ENCODE peak calls at places on chromosomes 3 and 15, in eight cellular contexts. C is NCI-H1092 treated with DMSO at 0.1 percent for 48 hours; M is amniotic stem cell; J is endothelial cell; W is upper lobe of left lung; P is ovary; D is ACHN; I is activated effector memory CD4-positive, alpha-beta T cell treated with anti-CD3 and anti-CD28 coated beads, Interleukin-2, amount 50 U/mL, for 16 hours. Q is an unnamed sample.

GRCh38 chr3:1082024-1082633 is 10.7 kb upstream of the CNTN6 start:
- DNase-seq in D (peak), C (peak), I (no peak), W (peak), P (no peak), M (no peak), J (no peak), Q (peak)

GRCh38 chr3:153209596-153209995 is 47.6 kb downstream of the RAP2B start:
- DNase-seq in W (peak), J (peak), P (no peak), M (no peak), D (peak), C (no peak), I (no peak), Q (no peak)

GRCh38 chr3:188106454-188106853 is 47.5 kb upstream of the LPP start:
- DNase-seq in P (no peak), D (no peak), W (no peak), M (no peak), C (no peak), J (no peak), I (no peak), Q (no peak)

GRCh38 chr3:188133219-188133618 is 20.7 kb upstream of the LPP start:
- DNase-seq in P (no peak), W (no peak), M (no peak), C (no peak), I (no peak), J (no peak), D (peak), Q (no peak)

GRCh38 chr15:35925634-35926380 is 379.8 kb upstream of the DPH6 start:
- DNase-seq in I (no peak), D (peak), P (no peak), C (no peak), J (no peak), W (no peak), M (no peak), Q (no peak)

GRCh38 chr3:146626384-146627122 is 21.4 kb upstream of the PLSCR5 start:
- DNase-seq in J (no peak), I (no peak), D (no peak), M (no peak), W (no peak), P (no peak), C (peak), Q (no peak)

GRCh38 chr15:66253643-66254363 is at the start of gene MEGF11:
- DNase-seq in D (peak), C (peak), M (no peak), W (no peak), I (no peak), P (peak), J (peak), Q (peak)

GRCh38 chr15:89690276-89691218 is at the start of the genes PEX11A and WDR93:
- DNase-seq in M (peak), C (peak), D (peak), J (peak), W (peak), P (peak), I (peak), Q (peak)

GRCh38 chr3:127078626-127079025 is 95.7 kb downstream of the PLXNA1 start:
- DNase-seq in I (peak), W (no peak), D (no peak), C (no peak), M (no peak), P (no peak), J (no peak), Q (no peak)

GRCh38 chr15:51403072-51403878 is 61.8 kb downstream of the GLDN start:
- DNase-seq in D (peak), P (no peak), W (no peak), C (no peak), M (no peak), J (no peak), I (no peak), Q (peak)

GRCh38 chr15:78907577-78907976 is 34.9 kb downstream of the MORF4L1 start:
- DNase-seq in M (no peak), I (no peak), W (no peak), P (no peak), D (peak), J (peak), C (no peak), Q (no peak)

GRCh38 chr3:140203510-140203909 is 268.5 kb downstream of the CLSTN2 start:
- DNase-seq in M (no peak), P (no peak), W (no peak), C (peak), D (no peak), I (no peak), J (no peak), Q (no peak)

GRCh38 chr3:142794510-142794909 is 70.7 kb downstream of the TRPC1 start:
- DNase-seq in P (no peak), M (no peak), C (no peak), I (no peak), W (no peak), J (no peak), D (no peak), Q (no peak)

GRCh38 chr3:186032321-186032720 is 76.6 kb downstream of the ETV5 start:
- DNase-seq in W (no peak), M (no peak), J (no peak), I (no peak), P (no peak), D (no peak), C (no peak), Q (no peak)

GRCh38 chr3:122679467-122680291 is 960 bp upstream of the PARP14 start:
- DNase-seq in I (peak), W (peak), P (peak), J (peak), C (peak), D (peak), M (no peak), Q (no peak)

GRCh38 chr3:35529337-35529736 is 110.0 kb upstream of the ARPP21 start:
- DNase-seq in C (no peak), D (no peak), P (no peak), W (no peak), I (no peak), M (no peak), J (no peak), Q (no peak)

GRCh38 chr15:31485911-31486461 is 159.4 kb downstream of the KLF13 start:
- DNase-seq in W (no peak), C (no peak), J (no peak), P (no peak), I (no peak), M (no peak), D (no peak), Q (no peak)

GRCh38 chr15:68650901-68651709 is 72.3 kb downstream of the CORO2B start:
- DNase-seq in M (no peak), W (peak), P (peak), C (no peak), D (peak), J (peak), I (peak), Q (no peak)

GRCh38 chr3:141796436-141797166 is 33.4 kb downstream of the GRK7 start:
- DNase-seq in I (peak), P (no peak), J (no peak), C (no peak), D (no peak), W (peak), M (no peak), Q (no peak)

GRCh38 chr15:40782609-40783227 is 12.9 kb downstream of the C15orf62 start:
- DNase-seq in I (peak), J (peak), C (peak), D (peak), P (peak), M (no peak), W (peak), Q (peak)

GRCh38 chr3:49248828-49249227 is 28.2 kb downstream of the C3orf62 start:
- DNase-seq in P (no peak), D (no peak), C (no peak), M (no peak), J (no peak), I (peak), W (peak), Q (no peak)

GRCh38 chr15:58110999-58111717 is 27.0 kb upstream of the AQP9 start:
- DNase-seq in J (no peak), I (no peak), C (no peak), M (no peak), W (no peak), P (no peak), D (no peak), Q (no peak)

GRCh38 chr15:40695469-40695910 is 516 bp downstream of the RAD51 start:
- DNase-seq in W (no peak), J (peak), P (no peak), M (no peak), D (peak), I (no peak), C (no peak), Q (no peak)

GRCh38 chr15:22240951-22241350 is 160.6 kb downstream of the OR4M2 start:
- DNase-seq in J (no peak), D (no peak), M (no peak), W (no peak), P (no peak), C (no peak), I (peak), Q (no peak)

GRCh38 chr3:32844322-32844654 is 26.5 kb downstream of the TRIM71 start:
- DNase-seq in W (no peak), I (no peak), P (no peak), J (no peak), C (no peak), D (no peak), M (no peak), Q (no peak)

GRCh38 chr15:38028869-38029268 is 94.4 kb downstream of the TMCO5A start:
- DNase-seq in C (no peak), W (no peak), I (no peak), D (no peak), J (no peak), P (no peak), M (no peak), Q (no peak)

GRCh38 chr3:51591231-51591630 is 52.7 kb downstream of the RAD54L2 start:
- DNase-seq in I (no peak), D (no peak), P (no peak), W (no peak), J (no peak), C (no peak), M (no peak), Q (no peak)

GRCh38 chr3:36969540-36970432 is 23.1 kb downstream of the EPM2AIP1 start:
- DNase-seq in C (peak), P (no peak), I (peak), D (peak), J (peak), M (peak), W (peak), Q (no peak)

GRCh38 chr3:128572013-128572412 is 78.6 kb downstream of the RPN1 start:
- DNase-seq in W (no peak), P (no peak), D (no peak), I (no peak), M (no peak), C (no peak), J (no peak), Q (no peak)

GRCh38 chr3:159236306-159236705 is 434.5 kb downstream of the MFSD1 start:
- DNase-seq in C (no peak), M (no peak), W (no peak), I (no peak), P (no peak), J (no peak), D (no peak), Q (no peak)

GRCh38 chr3:71281173-71281738 is 302.3 kb downstream of the FOXP1 start:
- DNase-seq in J (no peak), P (no peak), C (no peak), M (no peak), W (no peak), D (no peak), I (no peak), Q (no peak)

GRCh38 chr3:126677862-126678549 is 23.1 kb upstream of the TXNRD3 start:
- DNase-seq in C (no peak), I (no peak), M (no peak), W (no peak), J (no peak), D (no peak), P (no peak), Q (no peak)

GRCh38 chr15:78212546-78213424 is 21.6 kb downstream of the ACSBG1 start:
- DNase-seq in J (no peak), P (no peak), M (peak), W (no peak), I (peak), C (no peak), D (peak), Q (no peak)

GRCh38 chr15:62853114-62853832 is 189.3 kb upstream of the TPM1 start:
- DNase-seq in C (no peak), P (no peak), J (no peak), M (no peak), D (no peak), I (no peak), W (no peak), Q (no peak)

GRCh38 chr15:67189326-67190051 is 65.0 kb downstream of the AAGAB start:
- DNase-seq in P (peak), J (no peak), W (no peak), C (no peak), I (no peak), M (no peak), D (no peak), Q (no peak)

GRCh38 chr3:141797167-141797773 is 34.1 kb downstream of the GRK7 start:
- DNase-seq in P (peak), M (no peak), J (peak), I (peak), W (peak), C (peak), D (no peak), Q (no peak)

Q was measured in NCI-H1048.